ENCODE peak calls at places on chromosome 18, in four cellular contexts. S, T, K and J are unnamed samples.

GRCh38 chr18:31672628-31673027 is 11.8 kb downstream of the B4GALT6 start:
- DNase-seq in S (no peak), T (no peak), K (no peak), J (no peak)

GRCh38 chr18:37383036-37383788 is 182.4 kb downstream of the CELF4 start:
- DNase-seq in S (no peak), T (peak; percentile 4), K (no peak), J (no peak)

GRCh38 chr18:23964282-23965238 is 50.0 kb upstream of the TTC39C start:
- DNase-seq in S (no peak), T (peak; percentile 55), K (peak; percentile 42), J (no peak)

GRCh38 chr18:5393779-5394178 is 98.3 kb upstream of the ZBTB14 start:
- DNase-seq in S (no peak), T (no peak), K (no peak), J (no peak)

GRCh38 chr18:45509535-45509934 is 105.7 kb upstream of the SLC14A2 start:
- DNase-seq in S (no peak), T (no peak), K (no peak), J (no peak)

GRCh38 chr18:70422061-70422965 is 133.5 kb downstream of the SOCS6 start:
- DNase-seq in S (peak; percentile 35), T (peak; percentile 94), K (no peak), J (peak; percentile 85)

GRCh38 chr18:54742654-54743053 is 85.6 kb upstream of the RAB27B start:
- DNase-seq in S (no peak), T (no peak), K (no peak), J (no peak)

GRCh38 chr18:61833387-61833786 is 59.4 kb downstream of the RNF152 start:
- DNase-seq in S (no peak), T (no peak), K (no peak), J (no peak)

GRCh38 chr18:74825460-74825859 is 227.8 kb downstream of the ZNF407 start:
- DNase-seq in S (no peak), T (no peak), K (no peak), J (no peak)

GRCh38 chr18:22108674-22109073 is 60.7 kb upstream of the GATA6 start:
- DNase-seq in S (peak; percentile 47), T (peak; percentile 7), K (no peak), J (no peak)

GRCh38 chr18:9434240-9434701 is 41.0 kb upstream of the RALBP1 start:
- DNase-seq in S (no peak), T (no peak), K (no peak), J (no peak)

GRCh38 chr18:6150481-6150880 is 255.2 kb upstream of the TMEM200C start:
- DNase-seq in S (no peak), T (no peak), K (no peak), J (no peak)

GRCh38 chr18:51123481-51123880 is 74.0 kb downstream of the MEX3C start:
- DNase-seq in S (no peak), T (no peak), K (no peak), J (no peak)

GRCh38 chr18:28095041-28095440 is 81.9 kb downstream of the CDH2 start:
- DNase-seq in S (no peak), T (no peak), K (no peak), J (no peak)

GRCh38 chr18:62716679-62717058 is 1.3 kb downstream of the PHLPP1 start:
- DNase-seq in S (no peak), T (no peak), K (peak; percentile 22), J (no peak)

GRCh38 chr18:21145371-21145770 is 33.8 kb upstream of the ROCK1 start:
- DNase-seq in S (no peak), T (no peak), K (no peak), J (no peak)

GRCh38 chr18:11408555-11408954 is 200.8 kb upstream of the SLC35G4 start:
- DNase-seq in S (no peak), T (no peak), K (no peak), J (no peak)

GRCh38 chr18:12943200-12943599 is 4.6 kb upstream of the SEH1L start:
- DNase-seq in S (no peak), T (no peak), K (no peak), J (no peak)

GRCh38 chr18:44290366-44290855 is 390.3 kb upstream of the SETBP1 start:
- DNase-seq in S (no peak), T (no peak), K (no peak), J (no peak)

GRCh38 chr18:68925268-68925667 is 127.4 kb downstream of the CCDC102B start:
- DNase-seq in S (peak; percentile 13), T (no peak), K (no peak), J (peak; percentile 2)

GRCh38 chr18:22344908-22345670 is 72.6 kb downstream of the CTAGE1 start:
- DNase-seq in S (no peak), T (no peak), K (no peak), J (no peak)

GRCh38 chr18:45275367-45276113 is 339.7 kb upstream of the SLC14A2 start:
- DNase-seq in S (peak; percentile 5), T (peak; percentile 28), K (peak; percentile 17), J (no peak)

GRCh38 chr18:43932140-43932539 is 654.9 kb upstream of the SYT4 start:
- DNase-seq in S (no peak), T (no peak), K (no peak), J (no peak)

GRCh38 chr18:27400001-27400400 is 214.9 kb upstream of the CHST9 start:
- DNase-seq in S (no peak), T (no peak), K (no peak), J (no peak)

GRCh38 chr18:79871026-79871390 is 73.3 kb downstream of the KCNG2 start:
- DNase-seq in S (no peak), T (no peak), K (no peak), J (no peak)

GRCh38 chr18:2442726-2443275 is 128.5 kb downstream of the METTL4 start:
- DNase-seq in S (no peak), T (no peak), K (no peak), J (no peak)

GRCh38 chr18:21100141-21100540 is 11.5 kb downstream of the ROCK1 start:
- DNase-seq in S (no peak), T (no peak), K (no peak), J (no peak)

GRCh38 chr18:9838144-9838877 is 47.5 kb upstream of the TXNDC2 start:
- DNase-seq in S (no peak), T (peak; percentile 56), K (no peak), J (no peak)

GRCh38 chr18:7946724-7947377 is 379.7 kb downstream of the PTPRM start:
- DNase-seq in S (no peak), T (peak; percentile 61), K (no peak), J (no peak)
- TF ChIP-seq TCF7L2 in S (no peak), T (no peak), K (no peak), J (no peak)

GRCh38 chr18:60754413-60754812 is 381.8 kb upstream of the MC4R start:
- DNase-seq in S (no peak), T (no peak), K (no peak), J (no peak)
- TF ChIP-seq TCF7L2 in S (no peak), T (no peak), K (no peak), J (no peak)

DNA sequence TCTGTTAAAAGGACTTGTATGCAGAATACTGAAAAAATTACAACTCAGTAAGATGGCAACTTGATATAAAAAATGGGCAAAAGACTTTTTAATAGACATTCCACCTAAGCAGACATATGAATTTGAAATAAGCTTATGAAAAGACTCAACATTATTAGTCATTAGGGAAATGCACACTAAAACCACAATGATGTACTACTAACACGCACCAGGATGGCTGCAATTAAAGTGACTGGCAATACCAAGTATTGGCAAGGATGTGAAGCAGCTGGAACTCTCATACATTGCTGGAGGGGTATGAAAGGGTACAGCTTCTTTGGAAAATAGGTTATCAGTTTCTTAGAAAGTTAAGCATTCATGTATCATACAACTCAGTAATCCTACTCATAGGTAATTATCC is 3.2 kb upstream of the ENOSF1 start:
- DNase-seq in S (no peak), T (no peak), K (no peak), J (no peak)
- TF ChIP-seq TCF7L2 in S (no peak), T (no peak), K (no peak), J (no peak)

DNA sequence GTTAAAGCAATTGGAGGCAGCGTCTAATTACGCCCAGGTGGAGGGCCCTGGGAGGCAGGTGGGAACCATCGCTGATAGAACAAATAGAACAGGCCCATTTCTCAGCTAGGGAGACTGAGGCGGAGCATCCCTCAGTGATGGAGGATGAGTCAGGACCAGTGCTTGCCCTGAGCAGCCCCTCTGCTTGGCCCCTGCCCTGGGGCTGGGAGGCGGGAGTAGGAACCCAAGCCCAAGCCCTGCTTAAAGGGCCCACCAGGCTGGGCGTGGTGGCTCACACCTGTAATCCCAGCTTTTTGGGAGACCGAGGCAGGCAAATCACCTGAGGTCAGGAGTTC is 56.5 kb downstream of the SMAD7 start:
- DNase-seq in S (no peak), T (no peak), K (no peak), J (no peak)
- TF ChIP-seq TCF7L2 in S (no peak), T (no peak), K (no peak), J (no peak)

GRCh38 chr18:34159691-34160185 is 65.0 kb downstream of the NOL4 start:
- DNase-seq in S (no peak), T (no peak), K (no peak), J (no peak)

GRCh38 chr18:34153711-34154110 is 71.0 kb downstream of the NOL4 start:
- DNase-seq in S (peak; percentile 23), T (no peak), K (no peak), J (peak; percentile 5)

GRCh38 chr18:34158881-34159690 is 65.6 kb downstream of the NOL4 start:
- DNase-seq in S (peak; percentile 2), T (no peak), K (no peak), J (no peak)
- TF ChIP-seq TCF7L2 in S (no peak), T (no peak), K (no peak), J (no peak)

GRCh38 chr18:57532987-57533386 is 53.5 kb downstream of the FECH start:
- DNase-seq in S (no peak), T (no peak), K (no peak), J (no peak)
- TF ChIP-seq TCF7L2 in S (no peak), T (no peak), K (no peak), J (no peak)